ENCODE peak calls at places on chromosomes 13 and 19, in four cellular contexts. K is neuronal stem cell, F is neural progenitor cell, S is mesenchymal stem cell. O is an unnamed sample. For H3K4me1, the result is how much of the 10 kb centered on the place peaks cover.

GRCh38 chr13:45393941-45394570 is 24.1 kb downstream of the SLC25A30 start:
- DNase-seq in K (peak), F (peak), S (peak), O (peak)

GRCh38 chr19:47433121-47433520 is 13.8 kb upstream of the MEIS3 start:
- DNase-seq in K (no peak), F (no peak), S (no peak), O (peak)

GRCh38 chr19:17447704-17448189 is 721 bp downstream of the TMEM221 start:
- DNase-seq in K (no peak), F (no peak), S (no peak), O (peak)

GRCh38 chr19:29772696-29773095 is 39.1 kb upstream of the CCNE1 start:
- DNase-seq in F (no peak), K (no peak), S (no peak), O (peak)

GRCh38 chr19:3171894-3172679 is 6.5 kb upstream of the S1PR4 start:
- DNase-seq in S (no peak), K (no peak), F (no peak), O (peak)

GRCh38 chr13:110134801-110135200 is 172.2 kb downstream of the COL4A1 start:
- DNase-seq in K (no peak), S (peak), F (no peak), O (no peak)

GRCh38 chr13:113768018-113768905 is 9.2 kb downstream of the TMEM255B start:
- DNase-seq in F (no peak), S (no peak), K (no peak), O (peak)

GRCh38 chr13:79909664-79910063 is 428.7 kb downstream of the NDFIP2 start:
- DNase-seq in K (no peak), S (no peak), F (no peak), O (no peak)

GRCh38 chr19:50432221-50432626 is 468 bp upstream of the MYBPC2 start:
- DNase-seq in K (peak), F (peak), S (peak), O (peak)

GRCh38 chr19:17347361-17347760 is 10.0 kb downstream of the GTPBP3 start:
- DNase-seq in F (no peak), S (peak), K (no peak), O (peak)

GRCh38 chr19:10747674-10748073 is 29.8 kb downstream of the DNM2 start:
- DNase-seq in S (no peak), K (no peak), F (no peak), O (no peak)

GRCh38 chr19:10748195-10748923 is 30.5 kb downstream of the DNM2 start:
- DNase-seq in K (no peak), S (no peak), F (no peak), O (peak)

GRCh38 chr19:10751109-10751972 is 33.5 kb downstream of the DNM2 start:
- DNase-seq in K (no peak), S (peak), F (no peak), O (peak)

GRCh38 chr19:10748924-10749434 is 31.1 kb downstream of the DNM2 start:
- DNase-seq in K (no peak), S (peak), F (no peak), O (peak)

GRCh38 chr19:10749435-10750384 is 31.8 kb downstream of the DNM2 start:
- DNase-seq in F (no peak), K (no peak), S (no peak), O (peak)
- H3K4me1 ChIP-seq in F (under half), K (under half), S (under half), O (under half)

GRCh38 chr13:73224708-73225107 is 165.9 kb downstream of the KLF5 start:
- DNase-seq in F (no peak), S (no peak), K (no peak), O (no peak)

GRCh38 chr13:73220966-73221720 is 162.3 kb downstream of the KLF5 start:
- DNase-seq in F (no peak), S (peak), K (no peak), O (no peak)

GRCh38 chr13:73225983-73226382 is 167.2 kb downstream of the KLF5 start:
- DNase-seq in K (no peak), S (no peak), F (no peak), O (no peak)

GRCh38 chr13:73222627-73223026 is 163.8 kb downstream of the KLF5 start:
- DNase-seq in S (no peak), K (no peak), F (no peak), O (no peak)

GRCh38 chr13:73223372-73223781 is 164.6 kb downstream of the KLF5 start:
- DNase-seq in K (no peak), S (no peak), F (no peak), O (no peak)
- H3K4me2 ChIP-seq in K (no peak), S (no peak), F (no peak), O (no peak)

GRCh38 chr13:25885418-25885817 is 166.4 kb downstream of the SHISA2 start:
- DNase-seq in S (no peak), F (no peak), K (no peak), O (no peak)

GRCh38 chr13:25886438-25887214 is 165.2 kb downstream of the SHISA2 start:
- DNase-seq in K (no peak), F (no peak), S (peak), O (peak)

GRCh38 chr13:25887962-25888655 is 163.7 kb downstream of the SHISA2 start:
- DNase-seq in S (no peak), K (no peak), F (no peak), O (no peak)

DNA sequence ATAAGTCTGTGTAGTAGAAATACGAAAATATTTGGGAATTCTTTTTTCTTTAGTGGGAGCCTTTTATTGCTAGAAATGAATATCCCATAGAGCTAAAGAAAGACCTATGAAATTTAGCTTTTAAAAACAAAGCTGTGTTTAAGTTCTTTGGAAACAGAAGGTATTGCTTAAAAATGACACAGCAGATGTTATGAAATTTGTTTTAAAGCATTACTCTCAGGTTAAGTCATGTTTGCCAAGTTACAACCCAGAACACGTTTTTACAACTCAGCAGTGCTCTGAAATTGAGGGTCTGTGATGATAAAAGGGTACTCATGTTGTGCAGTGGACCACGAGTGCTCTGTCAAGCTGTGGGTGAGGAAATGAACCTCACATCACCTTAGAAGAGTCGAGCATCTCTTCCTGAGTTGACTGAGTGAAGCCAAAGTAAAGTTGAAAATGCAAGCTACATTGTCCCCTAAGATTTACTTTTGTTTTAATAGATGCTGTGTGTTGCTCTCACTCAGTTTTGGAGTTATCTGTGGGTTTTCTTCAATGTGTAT is 161.1 kb downstream of the SHISA2 start:
- DNase-seq in S (no peak), F (no peak), K (no peak), O (no peak)
- H2AFZ ChIP-seq in S (peak), F (no peak), K (no peak), O (no peak)

GRCh38 chr19:53849237-53849676 is 18.4 kb upstream of the MYADM start:
- DNase-seq in S (peak), F (no peak), K (no peak), O (peak)
- H3K4me1 ChIP-seq in S (under half), F (under half), K (under half), O (under half)

O was measured in osteoblast.